ENCODE peak calls at places on chromosomes 11 and 22, in six cellular contexts. Y is T-cell; J is aorta; Q is activated T-cell treated with anti-CD3 and anti-CD28 coated beads, Interleukin-2, amount 50 U/mL, for 72 hours; L is sciatic nerve; R is T-helper 17 cell. H is an unnamed sample.

GRCh38 chr11:69049490-69049867 is 747 bp downstream of the TPCN2 start:
- ATAC-seq in Y (no peak), J (peak; percentile 8), Q (no peak), L (peak; percentile 8), R (no peak), H (peak; percentile 1)

GRCh38 chr11:118705111-118705741 is 25.8 kb upstream of the TREH start:
- ATAC-seq in Y (peak; percentile 94), J (no peak), Q (peak; percentile 55), L (peak; percentile 65), R (peak; percentile 82), H (peak; percentile 25)

GRCh38 chr11:82883853-82884252 is 16.4 kb downstream of the PRCP start:
- ATAC-seq in Y (no peak), J (peak; percentile 68), Q (no peak), L (peak; percentile 36), R (no peak), H (peak; percentile 52)

GRCh38 chr11:111119751-111120150 is 125.8 kb upstream of the POU2AF2 start:
- ATAC-seq in Y (no peak), J (no peak), Q (no peak), L (peak; percentile 23), R (no peak), H (no peak)

GRCh38 chr11:92461478-92461877 is 236.9 kb downstream of the FAT3 start:
- ATAC-seq in Y (no peak), J (no peak), Q (no peak), L (no peak), R (no peak), H (no peak)

GRCh38 chr11:82855616-82856015 is 44.6 kb downstream of the PRCP start:
- ATAC-seq in Y (no peak), J (no peak), Q (no peak), L (no peak), R (no peak), H (no peak)

GRCh38 chr22:19718255-19719054 is 4.2 kb downstream of the SEPTIN5 start:
- ATAC-seq in Y (peak; percentile 53), J (peak; percentile 43), Q (peak; percentile 35), L (no peak), R (no peak), H (no peak)

GRCh38 chr11:96293583-96293982 is 49.4 kb downstream of the MAML2 start:
- ATAC-seq in Y (peak; percentile 47), J (no peak), Q (peak; percentile 95), L (peak; percentile 76), R (peak; percentile 70), H (no peak)

GRCh38 chr11:13923716-13924650 is 38.5 kb upstream of the SPON1 start:
- ATAC-seq in Y (peak; percentile 95), J (no peak), Q (peak; percentile 51), L (no peak), R (peak; percentile 90), H (peak; percentile 62)